ENCODE peak calls at places on chromosomes 7 and 10, in eight cellular contexts. C is nephron progenitor cell; D is stimulated activated CD4-positive, alpha-beta T cell treated with anti-CD3 and anti-CD28 coated beads, Interleukin-12 subunit alpha, Interleukin-12 subunit beta, amount 100 ng/mL, for 4 hours; L is amniotic epithelial cell; I is activated gamma-delta T cell treated with anti-CD3 and anti-CD28 coated beads, Interleukin-2, amount 50 U/mL, for 16 hours; Y is NB4; Z is HTR-8/SVneo; N is H4. W is an unnamed sample.

GRCh38 chr10:73398024-73398423 is 15.8 kb downstream of the ANXA7 start:
- DNase-seq in N (no peak), C (no peak), Y (no peak), Z (no peak), L (no peak), I (no peak), D (no peak), W (no peak)

GRCh38 chr7:54944179-54944578 is 74.6 kb upstream of the EGFR start:
- DNase-seq in N (no peak), L (no peak), Y (no peak), C (no peak), Z (no peak), D (no peak), I (no peak), W (no peak)

GRCh38 chr7:43847496-43847895 is 21.8 kb downstream of the MRPS24 start:
- DNase-seq in Y (peak), I (no peak), N (no peak), L (peak), Z (no peak), D (no peak), C (no peak), W (no peak)

GRCh38 chr7:131656980-131657725 is 100.7 kb upstream of the PODXL start:
- DNase-seq in L (no peak), I (no peak), C (no peak), Z (no peak), N (no peak), D (no peak), Y (no peak), W (no peak)

GRCh38 chr10:100568937-100569336 is 33.2 kb downstream of the HIF1AN start:
- DNase-seq in N (no peak), C (no peak), Z (no peak), D (no peak), L (no peak), Y (no peak), I (no peak), W (peak)

GRCh38 chr7:101399759-101400158 is 37.1 kb downstream of the COL26A1 start:
- DNase-seq in L (no peak), I (no peak), Z (no peak), Y (peak), C (no peak), N (no peak), D (no peak), W (no peak)

GRCh38 chr7:37031571-37032257 is 307.4 kb upstream of the AOAH start:
- DNase-seq in Z (peak), L (peak), I (peak), C (no peak), D (peak), Y (peak), N (peak), W (no peak)

GRCh38 chr10:30600005-30600404 is 29.5 kb downstream of the LYZL2 start:
- DNase-seq in Z (no peak), N (no peak), D (no peak), I (no peak), C (no peak), L (peak), Y (peak), W (no peak)

GRCh38 chr7:26937956-26938623 is 73.7 kb upstream of the SKAP2 start:
- DNase-seq in C (no peak), L (no peak), Z (no peak), N (no peak), Y (no peak), D (no peak), I (no peak), W (no peak)

GRCh38 chr7:32154797-32155196 is 84.6 kb upstream of the PDE1C start:
- DNase-seq in I (no peak), Z (no peak), N (peak), C (no peak), D (no peak), Y (no peak), L (no peak), W (no peak)

GRCh38 chr7:156929789-156930539 is 19.5 kb upstream of the NOM1 start:
- DNase-seq in N (no peak), C (no peak), Z (no peak), Y (no peak), I (no peak), L (no peak), D (no peak), W (no peak)

GRCh38 chr10:44310762-44311562 is 73.9 kb downstream of the CXCL12 start:
- DNase-seq in D (peak), Y (peak), L (peak), Z (peak), I (peak), N (no peak), C (peak), W (peak)

GRCh38 chr7:101486056-101486763 is 123.5 kb downstream of the COL26A1 start:
- DNase-seq in L (no peak), D (no peak), Z (no peak), C (peak), Y (no peak), N (no peak), I (no peak), W (no peak)

GRCh38 chr7:51288896-51289607 is 27.6 kb downstream of the COBL start:
- DNase-seq in L (no peak), Z (no peak), C (no peak), I (no peak), D (no peak), Y (no peak), N (peak), W (no peak)

GRCh38 chr10:74231375-74231774 is 80.4 kb downstream of the ADK start:
- DNase-seq in Y (no peak), I (no peak), C (no peak), Z (no peak), D (no peak), L (peak), N (no peak), W (no peak)

GRCh38 chr10:649798-650690 is 39.4 kb downstream of the DIP2C start:
- DNase-seq in C (no peak), N (no peak), D (no peak), L (no peak), I (no peak), Y (no peak), Z (no peak), W (no peak)

GRCh38 chr10:78973901-78974408 is 94.8 kb upstream of the ZMIZ1 start:
- DNase-seq in D (peak), C (peak), Y (peak), Z (peak), I (peak), N (peak), L (peak), W (peak)

GRCh38 chr7:100373261-100373831 is at the start of gene PILRA:
- DNase-seq in Z (no peak), D (no peak), C (no peak), L (peak), I (no peak), Y (peak), N (no peak), W (no peak)

GRCh38 chr10:120891367-120891766 is 40.2 kb downstream of the WDR11 start:
- DNase-seq in D (no peak), L (no peak), N (no peak), Y (no peak), C (no peak), I (no peak), Z (no peak), W (no peak)

GRCh38 chr10:31999261-31999660 is 57.0 kb downstream of the KIF5B start:
- DNase-seq in C (no peak), Y (no peak), N (no peak), L (peak), I (no peak), Z (no peak), D (no peak), W (no peak)

GRCh38 chr10:11146402-11147171 is 128.9 kb downstream of the CELF2 start:
- DNase-seq in I (no peak), N (peak), C (no peak), Y (no peak), L (peak), D (no peak), Z (no peak), W (no peak)